ENCODE peak calls at places on chromosomes 1 and 21, in five cellular contexts. L is NCI-H1105, E is amniotic stem cell, J is GM04504, T is upper lobe of left lung. B is an unnamed sample.

GRCh38 chr1:110463695-110464094 is 12.7 kb downstream of the PROK1 start:
- DNase-seq in L (no peak), E (no peak), J (no peak), T (no peak), B (no peak)

GRCh38 chr1:66207484-66207883 is 326.5 kb upstream of the SGIP1 start:
- DNase-seq in L (peak), E (peak), J (peak), T (no peak), B (no peak)

GRCh38 chr1:70934197-70934961 is 113.2 kb downstream of the PTGER3 start:
- DNase-seq in L (no peak), E (no peak), J (no peak), T (no peak), B (no peak)

GRCh38 chr1:105533996-105534395 is 1522.5 kb upstream of the PRMT6 start:
- DNase-seq in L (no peak), E (no peak), J (no peak), T (no peak), B (no peak)

GRCh38 chr21:42466700-42467612 is 29.1 kb downstream of the RSPH1 start:
- DNase-seq in L (no peak), E (no peak), J (no peak), T (peak), B (no peak)

GRCh38 chr1:243496173-243496553 is 240.3 kb downstream of the SDCCAG8 start:
- DNase-seq in L (no peak), E (no peak), J (no peak), T (peak), B (no peak)

GRCh38 chr1:58290685-58291372 is 255.7 kb downstream of the OMA1 start:
- DNase-seq in L (no peak), E (no peak), J (no peak), T (no peak), B (no peak)

GRCh38 chr1:32755098-32755809 is 52.7 kb upstream of the SYNC start:
- DNase-seq in L (no peak), E (no peak), J (no peak), T (no peak), B (peak)

GRCh38 chr1:179142889-179143299 is 61.0 kb downstream of the TOR3A start:
- DNase-seq in L (no peak), E (peak), J (peak), T (no peak), B (no peak)

GRCh38 chr1:22031214-22031962 is 21.1 kb upstream of the CDC42 start:
- DNase-seq in L (no peak), E (no peak), J (no peak), T (peak), B (no peak)

GRCh38 chr1:163596541-163597258 is 274.9 kb downstream of the NUF2 start:
- DNase-seq in L (no peak), E (no peak), J (no peak), T (no peak), B (peak)

GRCh38 chr1:115753830-115754229 is 14.7 kb downstream of the CASQ2 start:
- DNase-seq in L (no peak), E (no peak), J (no peak), T (no peak), B (no peak)

GRCh38 chr1:177432897-177433296 is 262.1 kb downstream of the BRINP2 start:
- DNase-seq in L (no peak), E (no peak), J (no peak), T (no peak), B (no peak)

GRCh38 chr1:78779831-78780230 is 130.2 kb downstream of the IFI44 start:
- DNase-seq in L (no peak), E (peak), J (no peak), T (no peak), B (no peak)

GRCh38 chr1:201737350-201738060 is 91.5 kb upstream of the IPO9 start:
- DNase-seq in L (no peak), E (peak), J (peak), T (no peak), B (no peak)

GRCh38 chr1:40258445-40258769 is 371 bp downstream of the ZMPSTE24 start:
- DNase-seq in L (no peak), E (no peak), J (no peak), T (no peak), B (no peak)

GRCh38 chr1:175338447-175339135 is 146.0 kb upstream of the KIAA0040 start:
- DNase-seq in L (no peak), E (no peak), J (no peak), T (no peak), B (no peak)

GRCh38 chr1:153366261-153366660 is 8.6 kb downstream of the S100A9 start:
- DNase-seq in L (no peak), E (no peak), J (no peak), T (no peak), B (no peak)

GRCh38 chr1:20829531-20829930 is 42.4 kb upstream of the HP1BP3 start:
- DNase-seq in L (no peak), E (no peak), J (no peak), T (no peak), B (no peak)

GRCh38 chr1:160127381-160127780 is 11.8 kb downstream of the ATP1A2 start:
- DNase-seq in L (no peak), E (no peak), J (no peak), T (no peak), B (no peak)

GRCh38 chr1:97632776-97633175 is 288.1 kb downstream of the DPYD start:
- DNase-seq in L (no peak), E (no peak), J (no peak), T (no peak), B (no peak)

GRCh38 chr1:90104941-90105593 is 110.2 kb downstream of the ZNF326 start:
- DNase-seq in L (no peak), E (no peak), J (no peak), T (no peak), B (no peak)

GRCh38 chr1:167219194-167219593 is 1.5 kb upstream of the POU2F1 start:
- DNase-seq in L (peak), E (no peak), J (no peak), T (no peak), B (no peak)

GRCh38 chr1:115069626-115070308 is 19.5 kb downstream of the TSPAN2 start:
- DNase-seq in L (no peak), E (no peak), J (no peak), T (no peak), B (no peak)

GRCh38 chr1:966603-967295 is 467 bp downstream of the PLEKHN1 start:
- DNase-seq in L (no peak), E (peak), J (peak), T (peak), B (no peak)

GRCh38 chr1:226132731-226133503 is 53.6 kb downstream of the ACBD3 start:
- DNase-seq in L (no peak), E (no peak), J (no peak), T (peak), B (no peak)

GRCh38 chr1:42658880-42659337 is 686 bp downstream of the PPIH start:
- DNase-seq in L (no peak), E (no peak), J (no peak), T (no peak), B (no peak)

GRCh38 chr1:115655916-115656315 is 14.1 kb downstream of the VANGL1 start:
- DNase-seq in L (no peak), E (no peak), J (no peak), T (no peak), B (no peak)